ENCODE peak calls at places on chromosome 5, in four cellular contexts. B is Panc1, V is OCI-LY7, Z is PC-9. G is an unnamed sample. For H3K4me1, the result is how much of the 10 kb centered on the place peaks cover.

GRCh38 chr5:56557198-56557597 is 258.2 kb upstream of the MAP3K1 start:
- DNase-seq in B (no peak), V (no peak), Z (no peak), G (no peak)

GRCh38 chr5:160188968-160189319 is 40.4 kb upstream of the FABP6 start:
- DNase-seq in B (no peak), V (no peak), Z (no peak), G (no peak)

GRCh38 chr5:66337827-66338226 is 193.7 kb downstream of the SREK1 start:
- DNase-seq in B (no peak), V (no peak), Z (no peak), G (no peak)

GRCh38 chr5:1293997-1294838 is 650 bp downstream of the TERT start:
- DNase-seq in B (no peak), V (peak), Z (no peak), G (no peak)

GRCh38 chr5:76867827-76868693 is 18.2 kb downstream of the S100Z start:
- DNase-seq in B (peak), V (peak), Z (peak), G (peak)

GRCh38 chr5:176174345-176175025 is 63.7 kb upstream of the SIMC1 start:
- DNase-seq in B (no peak), V (no peak), Z (no peak), G (no peak)

GRCh38 chr5:50995285-50995942 is 329.0 kb downstream of the PARP8 start:
- DNase-seq in B (no peak), V (no peak), Z (no peak), G (no peak)

GRCh38 chr5:122175852-122176251 is 46.5 kb downstream of the ZNF474 start:
- DNase-seq in B (no peak), V (no peak), Z (no peak), G (no peak)

GRCh38 chr5:17216974-17217325 is 481 bp upstream of the BASP1 start:
- DNase-seq in B (no peak), V (peak), Z (no peak), G (no peak)

GRCh38 chr5:91382530-91383026 is 539 bp downstream of the ARRDC3 start:
- DNase-seq in B (peak), V (peak), Z (no peak), G (peak)

GRCh38 chr5:159536626-159537025 is 206.3 kb upstream of the IL12B start:
- DNase-seq in B (no peak), V (no peak), Z (no peak), G (no peak)

GRCh38 chr5:36403601-36404311 is 102.1 kb upstream of the RANBP3L start:
- DNase-seq in B (no peak), V (no peak), Z (no peak), G (no peak)

GRCh38 chr5:144141581-144141980 is 28.9 kb downstream of the YIPF5 start:
- DNase-seq in B (no peak), V (no peak), Z (no peak), G (no peak)

GRCh38 chr5:122965111-122965510 is 71.4 kb downstream of the PPIC start:
- DNase-seq in B (no peak), V (no peak), Z (no peak), G (no peak)

GRCh38 chr5:33726422-33727165 is 165.2 kb downstream of the ADAMTS12 start:
- DNase-seq in B (no peak), V (no peak), Z (no peak), G (no peak)

GRCh38 chr5:60522299-60522915 is 177.6 kb downstream of the DEPDC1B start:
- DNase-seq in B (no peak), V (peak), Z (no peak), G (peak)

GRCh38 chr5:116256717-116257116 is 171.9 kb downstream of the COMMD10 start:
- DNase-seq in B (no peak), V (no peak), Z (no peak), G (no peak)

DNA sequence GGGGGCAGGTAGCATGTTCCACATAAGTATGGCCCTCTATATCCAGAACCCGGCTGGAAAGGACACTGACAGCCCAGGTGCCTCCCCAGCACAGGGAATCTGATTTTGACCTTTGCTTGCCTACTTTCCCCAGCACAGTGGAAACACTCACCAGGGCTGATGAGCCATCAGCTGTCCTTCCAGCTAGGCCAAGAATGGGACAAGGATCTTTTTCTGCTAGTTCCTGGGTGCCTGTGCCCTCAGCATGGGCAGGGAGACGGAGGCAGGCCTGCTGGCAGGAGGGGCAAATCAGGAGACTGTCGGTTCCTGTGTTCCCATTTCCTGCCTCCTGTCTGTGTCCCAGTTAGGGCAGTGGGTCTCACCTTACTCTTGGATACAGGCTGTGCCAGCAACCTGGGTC is 1.1 kb downstream of the CYFIP2 start:
- DNase-seq in B (no peak), V (no peak), Z (no peak), G (no peak)
- H3K4me1 ChIP-seq in B (under half), V (half or more), Z (under half), G (half or more)

GRCh38 chr5:38719916-38720315 is 125.9 kb upstream of the OSMR start:
- DNase-seq in B (no peak), V (no peak), Z (peak), G (no peak)
- H3K4me1 ChIP-seq in B (under half), V (under half), Z (under half), G (under half)

GRCh38 chr5:150136841-150137167 is 18.8 kb downstream of the PDGFRB start:
- DNase-seq in B (no peak), V (no peak), Z (no peak), G (no peak)
- H3K4me1 ChIP-seq in B (under half), V (under half), Z (under half), G (under half)

GRCh38 chr5:10702040-10702629 is 58.9 kb downstream of the DAP start:
- DNase-seq in B (no peak), V (no peak), Z (peak), G (no peak)
- H3K4me1 ChIP-seq in B (under half), V (half or more), Z (half or more), G (half or more)

DNA sequence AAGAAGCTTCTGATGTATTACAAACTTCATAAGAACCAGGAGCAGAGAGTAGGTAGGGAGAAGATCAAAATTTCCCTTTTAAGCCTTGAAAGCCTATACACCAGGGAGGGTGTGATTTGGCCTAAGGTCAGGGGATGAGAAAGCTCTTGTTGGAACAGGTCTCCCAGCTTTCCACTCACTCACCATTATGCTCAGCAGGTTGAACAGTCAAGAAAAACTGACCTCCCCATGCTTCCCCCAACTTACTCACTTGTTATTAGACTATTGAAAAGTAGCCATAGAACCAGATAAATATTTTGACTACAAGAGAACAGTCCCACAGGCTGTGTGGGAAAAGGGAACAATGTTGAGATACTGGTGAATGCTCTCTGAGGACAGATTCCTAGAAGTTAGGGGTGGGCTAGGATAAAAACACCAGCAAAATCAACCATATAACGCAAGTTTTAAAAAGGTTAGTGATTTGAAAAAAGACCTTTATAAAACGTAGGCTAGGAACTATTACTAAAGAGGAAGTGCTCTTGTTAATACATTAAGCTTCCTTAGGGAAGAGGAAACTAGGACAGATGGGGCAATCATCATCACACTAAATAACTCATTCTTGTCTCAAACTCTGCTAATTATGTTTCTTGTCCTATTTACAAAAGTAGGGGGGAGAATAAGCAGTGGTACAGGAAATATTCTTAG is 30.9 kb downstream of the PCDHGC5 start:
- DNase-seq in B (no peak), V (no peak), Z (no peak), G (no peak)
- H3K4me1 ChIP-seq in B (under half), V (half or more), Z (under half), G (half or more)

GRCh38 chr5:107458322-107458721 is 212.4 kb downstream of the EFNA5 start:
- DNase-seq in B (no peak), V (no peak), Z (no peak), G (no peak)

GRCh38 chr5:107456281-107456715 is 214.4 kb downstream of the EFNA5 start:
- DNase-seq in B (no peak), V (no peak), Z (no peak), G (no peak)

GRCh38 chr5:107457881-107458280 is 212.9 kb downstream of the EFNA5 start:
- DNase-seq in B (no peak), V (no peak), Z (no peak), G (no peak)

GRCh38 chr5:107457138-107457537 is 213.6 kb downstream of the EFNA5 start:
- DNase-seq in B (no peak), V (no peak), Z (no peak), G (no peak)

DNA sequence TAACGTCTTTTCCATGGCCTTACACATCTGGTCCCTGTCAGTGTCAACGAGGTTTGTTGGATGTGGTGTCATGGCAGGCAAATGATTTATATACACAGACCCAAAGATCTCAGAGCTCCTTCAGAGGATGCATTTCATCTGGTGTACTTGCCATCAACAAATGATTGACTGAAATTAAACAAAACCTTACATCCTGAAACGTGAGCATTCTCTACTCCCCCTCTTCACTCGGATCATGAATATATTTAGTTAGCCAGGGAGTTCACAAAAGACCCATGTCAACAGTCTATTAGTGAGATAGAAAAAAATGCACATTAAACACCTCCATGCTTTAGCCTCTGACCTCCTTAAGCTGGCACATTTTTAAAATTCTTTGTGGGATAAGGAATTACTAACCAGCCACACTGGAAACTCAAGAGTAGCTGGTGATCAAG is 215.6 kb downstream of the EFNA5 start:
- DNase-seq in B (no peak), V (no peak), Z (peak), G (no peak)
- H3K4me1 ChIP-seq in B (under half), V (half or more), Z (under half), G (under half)

GRCh38 chr5:97093193-97093592 is 49.2 kb downstream of the LIX1 start:
- DNase-seq in B (no peak), V (no peak), Z (no peak), G (no peak)
- H3K4me1 ChIP-seq in B (under half), V (under half), Z (under half), G (under half)

GRCh38 chr5:131783357-131783756 is 13.5 kb downstream of the FNIP1 start:
- DNase-seq in B (no peak), V (no peak), Z (no peak), G (no peak)

GRCh38 chr5:131786036-131786435 is 10.8 kb downstream of the FNIP1 start:
- DNase-seq in B (no peak), V (no peak), Z (no peak), G (no peak)

GRCh38 chr5:131782717-131783116 is 14.1 kb downstream of the FNIP1 start:
- DNase-seq in B (no peak), V (no peak), Z (no peak), G (no peak)

GRCh38 chr5:131786900-131787692 is 9.7 kb downstream of the FNIP1 start:
- DNase-seq in B (no peak), V (no peak), Z (no peak), G (no peak)

GRCh38 chr5:131783874-131784273 is 12.9 kb downstream of the FNIP1 start:
- DNase-seq in B (no peak), V (no peak), Z (no peak), G (no peak)
- H3K4me1 ChIP-seq in B (under half), V (under half), Z (under half), G (under half)

DNA sequence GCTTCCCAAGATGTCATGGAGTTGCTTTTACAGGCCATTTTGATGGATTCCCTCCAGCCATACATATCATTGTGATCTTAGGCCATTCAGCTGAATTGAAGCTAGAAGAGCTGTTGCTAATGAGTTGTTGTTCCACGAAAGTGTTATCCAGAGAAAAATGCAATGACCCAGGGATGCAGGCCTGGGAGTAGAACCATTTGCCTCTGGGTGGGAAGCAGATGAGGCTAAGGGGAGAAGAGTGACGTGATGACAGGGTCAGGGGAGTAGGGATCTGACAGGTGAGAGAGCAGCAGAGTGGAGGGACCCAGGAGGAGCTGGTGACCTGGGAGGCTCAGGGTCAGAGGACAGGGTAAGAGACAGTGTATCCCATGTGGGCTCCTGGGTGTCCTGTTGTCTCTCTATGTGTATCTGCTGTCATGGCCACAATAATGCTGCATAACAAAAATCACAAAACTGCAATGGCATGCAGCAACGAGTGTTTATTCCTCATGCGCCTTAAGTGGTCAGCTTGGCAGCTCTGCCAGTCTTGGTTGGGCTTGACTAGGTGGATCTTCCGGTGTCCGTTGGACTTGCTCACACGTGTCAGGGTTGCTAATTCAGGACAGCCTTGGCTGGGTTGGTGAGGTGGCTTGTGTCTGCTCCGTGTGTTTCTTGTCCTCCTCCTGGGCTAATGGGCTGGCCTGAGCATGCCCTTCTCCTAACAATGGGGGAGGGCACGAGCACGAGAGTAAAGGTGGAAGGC is 90.6 kb downstream of the LIFR start:
- DNase-seq in B (no peak), V (no peak), Z (no peak), G (no peak)
- H3K4me1 ChIP-seq in B (half or more), V (under half), Z (under half), G (under half)